ENCODE peak calls at places on chromosomes 16 and 17, in four cellular contexts. V, I, N and A are unnamed samples.
A peak's percentile ranks its signal among the peaks of the same experiment; 100 is the strongest.

GRCh38 chr17:1495265-1495664 is 2.8 kb upstream of the MYO1C start:
- DNase-seq in N (no peak), V (no peak), I (peak; percentile 80), A (no peak)

GRCh38 chr17:57861737-57862409 is 12.0 kb upstream of the MRPS23 start:
- DNase-seq in I (peak; percentile 60), N (no peak), V (no peak), A (no peak)

GRCh38 chr16:27843800-27844199 is 219.7 kb downstream of the GSG1L start:
- DNase-seq in V (no peak), N (no peak), I (no peak), A (no peak)

GRCh38 chr17:79843475-79843916 is 4.3 kb upstream of the CBX4 start:
- DNase-seq in V (no peak), N (no peak), I (no peak), A (no peak)

GRCh38 chr16:53632526-53632925 is 71.1 kb downstream of the RPGRIP1L start:
- DNase-seq in I (no peak), N (no peak), V (no peak), A (no peak)

GRCh38 chr16:86517652-86518258 is 7.4 kb downstream of the FOXF1 start:
- DNase-seq in I (no peak), N (peak; percentile 56), V (no peak), A (no peak)

GRCh38 chr17:80737106-80738019 is 192.7 kb downstream of the RPTOR start:
- DNase-seq in N (no peak), I (no peak), V (peak; percentile 83), A (no peak)

GRCh38 chr16:56428087-56428486 is 2.7 kb upstream of the AMFR start:
- DNase-seq in N (no peak), V (no peak), I (no peak), A (no peak)

GRCh38 chr17:40484285-40484972 is 17.0 kb downstream of the TNS4 start:
- DNase-seq in I (no peak), N (no peak), V (no peak), A (no peak)

GRCh38 chr16:20803192-20803560 is 3.1 kb downstream of the ERI2 start:
- DNase-seq in I (no peak), N (no peak), V (no peak), A (no peak)

GRCh38 chr16:83975646-83976260 is 7.7 kb downstream of the NECAB2 start:
- DNase-seq in I (no peak), N (no peak), V (no peak), A (no peak)

GRCh38 chr16:77760800-77761199 is 27.6 kb upstream of the VAT1L start:
- DNase-seq in I (no peak), V (no peak), N (no peak), A (no peak)

GRCh38 chr17:58324409-58325288 is 3.9 kb downstream of the TSPOAP1 start:
- DNase-seq in I (peak; percentile 71), N (peak; percentile 53), V (peak; percentile 61), A (no peak)

GRCh38 chr17:10733666-10734065 is 3.8 kb upstream of the TMEM220 start:
- DNase-seq in N (no peak), V (no peak), I (no peak), A (no peak)

GRCh38 chr16:47258874-47259461 is 115.2 kb upstream of the NETO2 start:
- DNase-seq in V (no peak), I (no peak), N (no peak), A (no peak)

GRCh38 chr16:15961060-15961511 is 11.7 kb downstream of the ABCC1 start:
- DNase-seq in I (no peak), V (peak; percentile 59), N (no peak), A (no peak)

GRCh38 chr17:79183221-79184158 is 108.9 kb downstream of the ENGASE start:
- DNase-seq in I (no peak), V (peak; percentile 20), N (peak; percentile 30), A (no peak)

GRCh38 chr17:40319651-40320550 is 10.9 kb downstream of the RARA start:
- DNase-seq in V (no peak), N (no peak), I (no peak), A (no peak)

GRCh38 chr17:64547354-64547753 is 40.6 kb downstream of the CEP95 start:
- DNase-seq in N (no peak), I (no peak), V (no peak), A (no peak)

GRCh38 chr17:77400445-77400870 is 259.7 kb downstream of the SEC14L1 start:
- DNase-seq in I (no peak), N (no peak), V (peak; percentile 50), A (no peak)

GRCh38 chr17:76296186-76296585 is 11.9 kb downstream of the QRICH2 start:
- DNase-seq in I (no peak), V (no peak), N (no peak), A (no peak)

GRCh38 chr17:67689534-67690177 is 28.1 kb upstream of the NOL11 start:
- DNase-seq in V (peak; percentile 35), N (peak; percentile 23), I (no peak), A (peak; percentile 35)

GRCh38 chr17:75077490-75078096 is 10.2 kb upstream of the SLC16A5 start:
- DNase-seq in N (no peak), V (peak; percentile 82), I (peak; percentile 67), A (no peak)

GRCh38 chr17:19448341-19449268 is 37.6 kb downstream of the RNF112 start:
- DNase-seq in N (no peak), V (no peak), I (no peak), A (no peak)

GRCh38 chr16:85444879-85445778 is 168.0 kb upstream of the GSE1 start:
- DNase-seq in N (no peak), I (no peak), V (no peak), A (no peak)

GRCh38 chr17:17685775-17686291 is 4.6 kb downstream of the RAI1 start:
- DNase-seq in V (no peak), N (no peak), I (no peak), A (no peak)

GRCh38 chr16:53968454-53968853 is 264.5 kb downstream of the FTO start:
- DNase-seq in I (no peak), N (no peak), V (no peak), A (no peak)

GRCh38 chr16:23587726-23588125 is 8.4 kb downstream of the NDUFAB1 start:
- DNase-seq in N (no peak), V (no peak), I (no peak), A (no peak)

GRCh38 chr17:36921131-36921851 is 16.0 kb upstream of the LHX1 start:
- DNase-seq in N (no peak), V (no peak), I (no peak), A (peak; percentile 33)

GRCh38 chr16:13436641-13437423 is 483.1 kb upstream of the ERCC4 start:
- DNase-seq in V (peak; percentile 80), I (no peak), N (no peak), A (no peak)

GRCh38 chr17:64074704-64075484 is 54.5 kb upstream of the ICAM2 start:
- DNase-seq in I (no peak), V (no peak), N (no peak), A (peak; percentile 21)

DNA sequence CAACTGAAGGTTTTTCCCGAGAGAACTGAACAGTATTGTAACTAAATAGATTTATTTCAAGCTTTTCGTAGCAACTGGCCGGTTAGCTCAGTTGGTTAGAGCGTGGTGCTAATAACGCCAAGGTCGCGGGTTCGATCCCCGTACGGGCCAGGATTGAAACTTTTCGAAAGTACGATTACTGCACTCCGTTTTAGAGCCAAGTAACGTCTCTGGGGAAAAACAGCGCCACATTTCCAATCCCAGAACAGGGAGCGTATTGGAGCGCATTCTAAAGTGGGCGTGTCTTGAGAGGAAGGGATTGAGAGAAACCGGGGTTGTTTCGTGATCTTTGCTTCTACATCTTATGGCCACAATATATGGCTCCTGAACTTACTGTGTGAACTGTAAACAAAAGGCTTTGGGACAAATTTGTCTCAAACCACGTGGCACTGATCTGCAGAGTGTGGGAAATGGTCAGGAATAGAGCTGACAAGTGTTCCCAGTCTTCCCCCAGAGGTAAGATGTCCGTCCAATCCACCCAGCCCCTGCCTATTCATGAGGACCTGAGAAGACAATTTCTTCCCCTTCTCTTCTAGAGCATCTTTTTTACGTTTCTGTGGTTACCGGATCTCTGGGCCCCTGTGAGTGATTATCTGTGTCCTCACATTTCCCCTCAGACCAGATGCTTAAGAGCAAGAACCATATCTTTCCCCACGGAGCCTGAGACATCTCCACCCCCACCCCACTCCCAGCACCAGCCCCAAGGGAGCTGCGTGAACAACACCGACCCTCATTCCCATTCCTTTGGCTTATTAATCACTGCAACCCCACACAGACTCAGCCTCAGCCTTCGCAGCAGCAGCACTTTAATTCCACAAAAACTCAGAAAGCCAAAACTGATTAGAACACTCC is 2.2 kb downstream of the BORCS6 start:
- DNase-seq in V (peak; percentile 86), I (peak; percentile 92), N (peak; percentile 90), A (peak; percentile 99)
- TF ChIP-seq CTCF in V (no peak), I (no peak), N (no peak), A (peak; percentile 25)

DNA sequence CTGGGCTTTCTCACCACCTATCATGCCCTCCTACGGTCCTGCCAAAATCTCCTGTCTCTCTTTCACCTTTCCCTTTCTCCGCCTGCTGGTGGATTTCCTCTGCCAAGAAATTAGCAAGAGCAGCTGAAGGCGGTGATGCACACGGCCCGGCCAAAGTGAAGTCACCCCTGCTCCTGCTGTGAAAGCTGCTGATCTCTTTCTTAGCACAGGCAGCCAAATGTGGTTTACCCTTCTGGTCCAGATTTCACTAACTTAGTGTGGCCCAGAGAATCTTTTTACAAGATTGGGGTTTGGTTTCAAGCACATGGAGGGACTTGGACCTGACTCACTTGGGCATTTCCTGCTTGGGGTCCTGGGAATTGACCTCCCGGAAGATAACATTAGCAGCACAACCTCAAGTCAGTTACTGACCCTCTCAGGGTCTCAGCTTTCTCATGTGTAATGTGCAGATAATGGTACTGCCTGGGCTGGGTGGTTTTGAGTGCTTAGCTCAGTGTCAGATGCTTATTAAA is 155.7 kb downstream of the SOCS1 start:
- DNase-seq in V (peak; percentile 68), N (no peak), I (no peak), A (no peak)
- TF ChIP-seq CTCF in V (peak; percentile 36), N (no peak), I (peak; percentile 19), A (no peak)

DNA sequence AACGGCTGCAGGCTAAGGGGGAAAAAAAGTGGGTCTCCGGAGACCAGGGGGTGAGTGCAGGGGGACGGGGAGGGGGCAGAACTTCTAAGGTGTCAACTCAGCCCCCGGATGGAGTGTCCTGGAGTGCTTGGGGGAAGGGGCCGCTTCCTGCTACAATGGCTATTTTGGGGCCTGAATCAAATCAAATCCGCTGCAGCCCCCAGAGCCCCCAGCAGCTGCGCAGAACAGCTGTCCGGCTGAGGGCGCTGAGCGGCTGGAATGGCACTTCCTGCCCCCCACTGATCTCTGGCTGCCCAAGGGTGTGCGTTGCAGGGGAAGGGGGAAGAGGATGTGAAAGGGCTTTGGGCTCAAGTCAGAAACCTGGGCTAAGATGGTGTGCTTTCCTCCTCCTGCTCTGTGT is 24.2 kb upstream of the PHB1 start:
- DNase-seq in V (no peak), N (no peak), I (peak; percentile 46), A (no peak)
- TF ChIP-seq CTCF in V (peak; percentile 31), N (no peak), I (no peak), A (no peak)

DNA sequence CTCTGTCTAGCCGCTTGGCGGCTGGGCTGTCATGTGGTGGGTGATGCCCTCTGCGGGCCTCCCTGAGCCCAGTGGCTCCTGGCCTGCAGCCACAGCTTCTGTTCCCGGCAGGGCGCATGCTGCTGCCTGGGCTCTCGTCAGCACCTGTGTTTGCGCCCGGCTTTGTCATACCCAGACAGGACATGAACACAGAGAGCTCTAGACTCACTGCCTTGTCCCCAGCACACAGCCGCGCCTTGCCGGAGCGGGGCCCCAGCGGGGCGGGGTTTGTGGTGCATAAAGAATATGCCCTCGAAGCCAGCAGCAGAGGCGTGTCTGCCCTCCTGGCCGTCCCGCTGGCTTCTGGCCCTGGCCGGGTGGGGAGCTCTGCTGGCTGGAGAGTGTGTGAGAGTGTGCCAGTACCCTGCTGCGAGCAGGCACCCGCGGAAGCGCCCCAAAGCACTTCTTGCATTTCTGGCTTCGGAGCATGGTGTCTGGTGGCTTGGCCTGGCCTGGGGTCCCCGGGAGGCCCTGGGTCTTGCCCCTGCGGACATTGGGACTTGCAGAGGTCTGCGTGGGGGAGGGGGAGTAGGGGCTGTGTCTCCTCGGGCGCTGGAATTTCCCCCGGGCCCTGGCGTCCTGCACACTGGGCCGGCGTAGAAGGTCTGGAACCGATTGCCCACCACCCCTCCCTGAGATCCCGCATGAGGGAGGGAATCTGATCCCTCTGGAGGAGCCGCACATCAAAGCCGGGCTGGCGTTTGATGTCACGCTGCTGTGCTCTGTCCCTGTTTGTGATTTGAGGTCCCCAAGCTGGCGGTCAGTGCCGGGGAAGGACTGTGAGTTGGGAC is 14.5 kb downstream of the ASPSCR1 start:
- DNase-seq in I (peak; percentile 83), N (no peak), V (peak; percentile 13), A (peak; percentile 81)
- TF ChIP-seq CTCF in I (no peak), N (no peak), V (no peak), A (no peak)